ENCODE peak calls at places on chromosomes 2 and 18, in seven cellular contexts. One of them, this sample, is unnamed. For H3K27me3, the result is how much of the 10 kb centered on the place peaks cover.

GRCh38 chr2:83478037-83478436 is 981.0 kb downstream of the SUCLG1 start:
- DNase-seq in K562: no peak
- DNase-seq in HCT116: no peak
- DNase-seq in GM12878: no peak
- DNase-seq in HepG2: no peak
- DNase-seq in GM23338: no peak
- DNase-seq in Panc1: no peak
- DNase-seq in this sample: no peak

GRCh38 chr2:204325468-204325867 is 219.8 kb upstream of the PARD3B start:
- DNase-seq in HCT116: peak
- DNase-seq in GM12878: no peak
- DNase-seq in GM23338: peak
- DNase-seq in Panc1: peak
- DNase-seq in K562: peak
- DNase-seq in HepG2: peak
- DNase-seq in this sample: peak

GRCh38 chr18:5890606-5891360 is 4.5 kb downstream of the TMEM200C start:
- DNase-seq in GM23338: peak
- DNase-seq in Panc1: no peak
- DNase-seq in K562: no peak
- DNase-seq in HCT116: no peak
- DNase-seq in GM12878: no peak
- DNase-seq in HepG2: peak
- DNase-seq in this sample: no peak

GRCh38 chr18:76459687-76460350 is 35.2 kb downstream of the ZNF516 start:
- DNase-seq in GM12878: no peak
- DNase-seq in HCT116: peak
- DNase-seq in HepG2: no peak
- DNase-seq in GM23338: no peak
- DNase-seq in K562: no peak
- DNase-seq in Panc1: peak
- DNase-seq in this sample: no peak

GRCh38 chr2:15979051-15979758 is 38.9 kb downstream of the MYCN start:
- DNase-seq in K562: no peak
- DNase-seq in Panc1: no peak
- DNase-seq in GM23338: no peak
- DNase-seq in GM12878: no peak
- DNase-seq in HCT116: no peak
- DNase-seq in HepG2: no peak
- DNase-seq in this sample: no peak

GRCh38 chr2:136377423-136378382 is 259.8 kb upstream of the CXCR4 start:
- DNase-seq in HepG2: no peak
- DNase-seq in HCT116: no peak
- DNase-seq in Panc1: no peak
- DNase-seq in GM23338: no peak
- DNase-seq in GM12878: no peak
- DNase-seq in K562: no peak
- DNase-seq in this sample: no peak

GRCh38 chr18:49944681-49945080 is 131.3 kb upstream of the ACAA2 start:
- DNase-seq in K562: peak
- DNase-seq in HCT116: no peak
- DNase-seq in HepG2: no peak
- DNase-seq in GM12878: no peak
- DNase-seq in Panc1: no peak
- DNase-seq in GM23338: peak
- DNase-seq in this sample: no peak

GRCh38 chr2:105405291-105405690 is 6.4 kb upstream of the FHL2 start:
- DNase-seq in GM12878: no peak
- DNase-seq in Panc1: no peak
- DNase-seq in HCT116: no peak
- DNase-seq in HepG2: no peak
- DNase-seq in K562: no peak
- DNase-seq in GM23338: no peak
- DNase-seq in this sample: no peak

GRCh38 chr2:223383315-223383714 is 218.8 kb downstream of the SCG2 start:
- DNase-seq in K562: no peak
- DNase-seq in Panc1: no peak
- DNase-seq in HCT116: no peak
- DNase-seq in HepG2: no peak
- DNase-seq in GM23338: no peak
- DNase-seq in GM12878: no peak
- DNase-seq in this sample: no peak

GRCh38 chr2:239600650-239601049 is 199.8 kb upstream of the HDAC4 start:
- DNase-seq in HepG2: no peak
- DNase-seq in GM23338: no peak
- DNase-seq in GM12878: no peak
- DNase-seq in K562: no peak
- DNase-seq in HCT116: no peak
- DNase-seq in Panc1: no peak
- DNase-seq in this sample: no peak

GRCh38 chr2:239600194-239600593 is 199.4 kb upstream of the HDAC4 start:
- DNase-seq in HCT116: no peak
- DNase-seq in Panc1: no peak
- DNase-seq in GM23338: no peak
- DNase-seq in HepG2: no peak
- DNase-seq in K562: no peak
- DNase-seq in GM12878: no peak
- DNase-seq in this sample: no peak

GRCh38 chr2:239602290-239603282 is 201.8 kb upstream of the HDAC4 start:
- DNase-seq in GM23338: no peak
- DNase-seq in Panc1: no peak
- DNase-seq in K562: no peak
- DNase-seq in GM12878: no peak
- DNase-seq in HCT116: no peak
- DNase-seq in HepG2: no peak
- DNase-seq in this sample: no peak

GRCh38 chr2:239601880-239602279 is 201.1 kb upstream of the HDAC4 start:
- DNase-seq in HCT116: no peak
- DNase-seq in HepG2: no peak
- DNase-seq in GM12878: no peak
- DNase-seq in Panc1: no peak
- DNase-seq in GM23338: no peak
- DNase-seq in K562: no peak
- DNase-seq in this sample: no peak

GRCh38 chr2:239601201-239601851 is 200.5 kb upstream of the HDAC4 start:
- DNase-seq in K562: no peak
- DNase-seq in GM12878: no peak
- DNase-seq in HepG2: no peak
- DNase-seq in Panc1: no peak
- DNase-seq in GM23338: no peak
- DNase-seq in HCT116: no peak
- DNase-seq in this sample: no peak
- TF ChIP-seq REST in K562: no peak
- TF ChIP-seq REST in GM12878: no peak
- TF ChIP-seq REST in HepG2: no peak
- TF ChIP-seq REST in Panc1: no peak
- TF ChIP-seq REST in GM23338: no peak
- TF ChIP-seq REST in HCT116: no peak
- TF ChIP-seq REST in this sample: no peak

GRCh38 chr2:6557737-6558136 is 308.0 kb downstream of the CMPK2 start:
- DNase-seq in K562: no peak
- DNase-seq in GM23338: no peak
- DNase-seq in HCT116: no peak
- DNase-seq in Panc1: no peak
- DNase-seq in GM12878: no peak
- DNase-seq in HepG2: no peak
- DNase-seq in this sample: no peak

DNA sequence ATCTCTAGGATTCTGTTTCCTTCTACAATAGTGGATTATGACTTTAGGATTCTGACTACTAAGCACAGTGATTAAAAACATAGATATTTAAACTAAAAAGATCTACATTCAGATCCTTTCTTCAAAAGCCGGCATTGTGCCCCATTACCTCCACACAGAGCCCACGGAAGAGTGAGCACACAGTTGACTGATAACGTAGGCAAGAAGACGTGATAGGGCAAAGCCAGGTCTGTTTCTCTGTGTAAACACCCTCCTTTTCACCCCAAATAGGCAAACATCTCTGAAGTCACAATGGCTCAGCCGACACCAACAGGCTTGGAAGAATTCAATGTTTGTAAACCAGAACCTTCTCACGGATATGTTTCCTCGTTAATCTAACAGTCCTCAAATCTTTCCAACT is 302.9 kb downstream of the CMPK2 start:
- DNase-seq in HepG2: no peak
- DNase-seq in GM23338: no peak
- DNase-seq in Panc1: no peak
- DNase-seq in GM12878: no peak
- DNase-seq in K562: no peak
- DNase-seq in HCT116: no peak
- DNase-seq in this sample: no peak
- TF ChIP-seq CTCF in HepG2: no peak
- TF ChIP-seq CTCF in GM23338: no peak
- TF ChIP-seq CTCF in Panc1: no peak
- TF ChIP-seq CTCF in GM12878: no peak
- TF ChIP-seq CTCF in K562: no peak
- TF ChIP-seq CTCF in HCT116: no peak
- TF ChIP-seq CTCF in this sample: no peak

GRCh38 chr18:62413189-62413588 is 88.1 kb downstream of the TNFRSF11A start:
- DNase-seq in GM12878: no peak
- DNase-seq in GM23338: no peak
- DNase-seq in K562: no peak
- DNase-seq in Panc1: no peak
- DNase-seq in HCT116: no peak
- DNase-seq in HepG2: no peak
- DNase-seq in this sample: no peak
- H3K27me3 ChIP-seq in GM12878: under half
- H3K27me3 ChIP-seq in GM23338: under half
- H3K27me3 ChIP-seq in K562: under half
- H3K27me3 ChIP-seq in Panc1: under half
- H3K27me3 ChIP-seq in HCT116: under half
- H3K27me3 ChIP-seq in HepG2: under half
- H3K27me3 ChIP-seq in this sample: under half

GRCh38 chr18:36298113-36298701 is 694 bp downstream of the FHOD3 start:
- DNase-seq in Panc1: no peak
- DNase-seq in HCT116: no peak
- DNase-seq in GM23338: peak
- DNase-seq in K562: no peak
- DNase-seq in GM12878: no peak
- DNase-seq in HepG2: no peak
- DNase-seq in this sample: no peak
- TF ChIP-seq REST in Panc1: no peak
- TF ChIP-seq REST in HCT116: no peak
- TF ChIP-seq REST in GM23338: no peak
- TF ChIP-seq REST in K562: no peak
- TF ChIP-seq REST in GM12878: no peak
- TF ChIP-seq REST in HepG2: no peak
- TF ChIP-seq REST in this sample: no peak

This sample was measured in HL-60.